ENCODE peak calls at places on chromosomes 12 and 14, in four cellular contexts. R, K, M and H are unnamed samples.

GRCh38 chr14:35050652-35051051 is 4.6 kb downstream of the FAM177A1 start:
- DNase-seq in M (no peak), K (peak), R (peak), H (no peak)

GRCh38 chr12:128992116-128992515 is 138.8 kb downstream of the GLT1D1 start:
- DNase-seq in R (no peak), K (no peak), M (no peak), H (no peak)

GRCh38 chr12:20367731-20368652 is at the start of gene PDE3A:
- DNase-seq in R (no peak), M (no peak), K (no peak), H (peak)

GRCh38 chr14:78606111-78606510 is 435.9 kb downstream of the NRXN3 start:
- DNase-seq in R (no peak), K (no peak), M (no peak), H (no peak)

GRCh38 chr14:34649344-34649743 is 19.4 kb upstream of the SNX6 start:
- DNase-seq in M (no peak), R (no peak), K (peak), H (no peak)

GRCh38 chr12:34097213-34097612 is 74.9 kb downstream of the ALG10 start:
- DNase-seq in K (no peak), M (no peak), R (no peak), H (no peak)

GRCh38 chr12:92538970-92539749 is 163.6 kb upstream of the PLEKHG7 start:
- DNase-seq in R (no peak), M (peak), K (no peak), H (no peak)

GRCh38 chr12:104825408-104825807 is 132.7 kb downstream of the SLC41A2 start:
- DNase-seq in R (no peak), K (peak), M (no peak), H (no peak)

GRCh38 chr12:87952850-87953249 is 76.4 kb downstream of the C12orf50 start:
- DNase-seq in K (no peak), R (no peak), M (no peak), H (no peak)

GRCh38 chr14:103161054-103161397 is 37.8 kb downstream of the TNFAIP2 start:
- DNase-seq in M (no peak), R (no peak), K (no peak), H (no peak)

GRCh38 chr12:57475271-57476161 is 4.2 kb downstream of the ARHGAP9 start:
- DNase-seq in R (no peak), K (no peak), M (no peak), H (no peak)

GRCh38 chr14:42299692-42300091 is 693.0 kb downstream of the LRFN5 start:
- DNase-seq in M (peak), K (no peak), R (no peak), H (no peak)

GRCh38 chr12:93181396-93181965 is 196.2 kb upstream of the NUDT4 start:
- DNase-seq in K (no peak), R (no peak), M (no peak), H (no peak)

GRCh38 chr12:82363990-82364389 is 5.7 kb downstream of the METTL25 start:
- DNase-seq in R (no peak), M (no peak), K (no peak), H (no peak)

GRCh38 chr12:109795023-109795422 is 38.2 kb downstream of the TRPV4 start:
- DNase-seq in M (no peak), R (no peak), K (no peak), H (no peak)

GRCh38 chr14:33052899-33053400 is 114.3 kb downstream of the NPAS3 start:
- DNase-seq in M (no peak), R (no peak), K (no peak), H (no peak)

GRCh38 chr12:89856431-89856830 is 147.8 kb upstream of the ATP2B1 start:
- DNase-seq in K (no peak), M (peak), R (no peak), H (no peak)

GRCh38 chr14:42869681-42870080 is 1263.0 kb downstream of the LRFN5 start:
- DNase-seq in K (no peak), R (no peak), M (no peak), H (no peak)

GRCh38 chr14:75138492-75138891 is 11.6 kb upstream of the NEK9 start:
- DNase-seq in M (no peak), R (no peak), K (no peak), H (no peak)

GRCh38 chr14:53161758-53162512 is 8.8 kb upstream of the DDHD1 start:
- DNase-seq in M (no peak), K (no peak), R (no peak), H (no peak)

GRCh38 chr12:63978519-63978918 is 134.0 kb downstream of the SRGAP1 start:
- DNase-seq in M (no peak), K (no peak), R (peak), H (no peak)

GRCh38 chr14:75127903-75128595 is 1.2 kb upstream of the NEK9 start:
- DNase-seq in K (no peak), M (no peak), R (peak), H (no peak)

GRCh38 chr14:61218157-61218556 is 63.0 kb downstream of the TMEM30B start:
- DNase-seq in R (no peak), M (no peak), K (no peak), H (no peak)

GRCh38 chr12:91053951-91054715 is 3.7 kb downstream of the KERA start:
- DNase-seq in K (no peak), M (no peak), R (no peak), H (no peak)

GRCh38 chr14:100150932-100151587 is 8.4 kb downstream of the DEGS2 start:
- DNase-seq in R (no peak), M (no peak), K (no peak), H (no peak)

GRCh38 chr14:81676879-81677278 is 143.2 kb upstream of the SEL1L start:
- DNase-seq in M (no peak), K (no peak), R (no peak), H (no peak)

GRCh38 chr12:119311897-119312296 is 22.6 kb upstream of the CCDC60 start:
- DNase-seq in R (no peak), K (no peak), M (no peak), H (no peak)

GRCh38 chr14:49033131-49033530 is 553.0 kb downstream of the RPS29 start:
- DNase-seq in M (no peak), K (no peak), R (no peak), H (no peak)

GRCh38 chr12:130540376-130540775 is 175.7 kb downstream of the RIMBP2 start:
- DNase-seq in R (no peak), K (no peak), M (no peak), H (no peak)

GRCh38 chr14:37585101-37585479 is 10.0 kb downstream of the FOXA1 start:
- DNase-seq in R (no peak), M (no peak), K (no peak), H (no peak)

GRCh38 chr14:37584211-37585100 is 10.6 kb downstream of the FOXA1 start:
- DNase-seq in M (no peak), K (no peak), R (no peak), H (no peak)

GRCh38 chr14:37583358-37584210 is 11.5 kb downstream of the FOXA1 start:
- DNase-seq in M (no peak), R (peak), K (no peak), H (peak)

GRCh38 chr14:37579250-37579649 is 15.8 kb downstream of the FOXA1 start:
- DNase-seq in M (no peak), R (no peak), K (no peak), H (no peak)

DNA sequence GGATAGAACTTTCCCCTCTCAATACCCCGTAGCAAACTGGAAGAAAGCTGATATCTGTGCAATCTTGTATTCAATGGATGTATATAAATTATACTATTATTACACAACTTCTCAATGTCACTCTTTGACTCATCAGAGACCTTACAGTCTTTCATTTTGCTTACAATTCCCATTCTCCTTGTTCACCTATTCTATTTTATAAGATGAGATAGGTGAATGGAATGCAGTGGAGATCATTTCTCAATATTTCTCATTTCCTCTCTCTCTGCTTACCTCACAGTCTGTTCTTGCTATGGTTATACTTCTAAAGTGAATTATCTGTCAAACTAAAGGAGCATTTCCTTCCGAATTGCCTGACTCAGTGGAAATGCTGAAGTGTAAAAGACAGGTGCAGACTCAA is 14.9 kb downstream of the FOXA1 start:
- DNase-seq in M (no peak), R (no peak), K (no peak), H (no peak)
- TF ChIP-seq SP1 in M (no peak), R (no peak), K (no peak), H (no peak)

GRCh38 chr12:111448266-111448830 is 42.6 kb downstream of the SH2B3 start:
- DNase-seq in M (no peak), R (no peak), K (no peak), H (no peak)

GRCh38 chr12:111448831-111449790 is 43.4 kb downstream of the SH2B3 start:
- DNase-seq in M (no peak), K (no peak), R (no peak), H (no peak)

GRCh38 chr12:111446631-111447570 is 41.2 kb downstream of the SH2B3 start:
- DNase-seq in M (no peak), R (no peak), K (no peak), H (no peak)

GRCh38 chr12:111446044-111446581 is 40.4 kb downstream of the SH2B3 start:
- DNase-seq in R (no peak), M (no peak), K (no peak), H (no peak)

GRCh38 chr12:111447571-111448265 is 42.0 kb downstream of the SH2B3 start:
- DNase-seq in R (no peak), M (no peak), K (no peak), H (no peak)
- TF ChIP-seq TARDBP in R (no peak), M (no peak), K (no peak), H (no peak)

DNA sequence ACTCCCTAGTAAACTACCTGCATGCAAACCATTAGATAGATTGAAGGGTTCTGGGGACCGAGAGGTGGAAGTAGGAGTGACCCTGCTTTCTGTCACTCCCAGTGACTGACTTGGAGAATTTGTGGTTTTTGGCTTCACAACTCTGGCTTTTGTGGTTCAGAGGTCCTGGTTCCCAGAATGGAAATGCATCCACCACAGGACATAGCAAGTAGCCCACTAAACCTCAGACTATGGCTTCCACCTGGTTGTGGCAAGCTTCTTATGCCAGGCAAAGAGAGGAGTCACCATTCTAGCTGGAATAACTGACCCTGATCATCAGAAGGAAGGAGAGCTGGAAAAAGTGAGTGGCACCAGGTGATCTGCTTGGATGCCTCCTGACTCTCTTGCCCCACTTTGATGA is 162.4 kb upstream of the TMEM260 start:
- DNase-seq in R (no peak), M (no peak), K (no peak), H (no peak)
- TF ChIP-seq SP1 in R (no peak), M (no peak), K (no peak), H (no peak)

GRCh38 chr12:122452701-122453285 is 30.3 kb upstream of the CLIP1 start:
- DNase-seq in K (no peak), M (no peak), R (no peak), H (no peak)

GRCh38 chr12:122454739-122455138 is 32.3 kb upstream of the CLIP1 start:
- DNase-seq in K (no peak), R (peak), M (no peak), H (no peak)

GRCh38 chr12:122454250-122454721 is 31.8 kb upstream of the CLIP1 start:
- DNase-seq in K (no peak), R (no peak), M (no peak), H (no peak)

DNA sequence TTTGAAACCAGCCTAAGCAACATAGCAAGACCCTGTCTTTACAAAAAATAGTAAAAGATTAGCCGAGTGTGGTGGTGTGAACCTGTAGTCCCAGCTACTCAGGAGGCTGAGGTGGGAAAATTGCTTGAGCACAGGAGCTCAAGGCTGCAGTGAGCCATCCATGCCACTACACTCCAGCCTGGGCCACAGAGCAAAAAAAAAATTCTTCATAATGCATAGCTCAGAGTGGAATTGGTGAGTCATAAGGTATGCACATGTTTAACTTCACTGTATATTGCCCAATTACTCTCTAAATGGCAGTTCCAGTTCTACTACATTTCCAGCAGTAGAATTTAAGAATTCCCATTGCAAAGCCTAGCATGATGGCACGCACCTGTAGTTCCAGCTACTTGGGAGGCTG is 26.8 kb upstream of the CLIP1 start:
- DNase-seq in R (peak), K (no peak), M (no peak), H (no peak)
- TF ChIP-seq TARDBP in R (no peak), K (no peak), M (no peak), H (no peak)

GRCh38 chr14:98840076-98840475 is 431.9 kb downstream of the BCL11B start:
- DNase-seq in M (no peak), R (no peak), K (no peak), H (no peak)
- TF ChIP-seq SP1 in M (no peak), R (no peak), K (no peak), H (no peak)

GRCh38 chr14:23544511-23545447 is 6.8 kb downstream of the ZFHX2 start:
- DNase-seq in M (no peak), R (no peak), K (no peak), H (no peak)
- TF ChIP-seq TARDBP in M (no peak), R (no peak), K (no peak), H (no peak)